ENCODE peak calls at places on chromosomes 1 and 21, in six cellular contexts. One of them, this sample, is unnamed.

GRCh38 chr1:182389619-182390047 is 2.0 kb downstream of the GLUL start:
- DNase-seq in lower leg skin: no peak
- DNase-seq in K562: no peak
- DNase-seq in cardiac muscle cell: no peak
- DNase-seq in fibroblast of lung: no peak
- DNase-seq in HepG2: peak
- DNase-seq in this sample: no peak

GRCh38 chr1:21084111-21084510 is 92.6 kb downstream of the EIF4G3 start:
- DNase-seq in HepG2: no peak
- DNase-seq in fibroblast of lung: no peak
- DNase-seq in lower leg skin: no peak
- DNase-seq in K562: no peak
- DNase-seq in cardiac muscle cell: no peak
- DNase-seq in this sample: no peak

GRCh38 chr21:35565204-35565611 is 495.1 kb downstream of the SETD4 start:
- DNase-seq in K562: no peak
- DNase-seq in cardiac muscle cell: no peak
- DNase-seq in fibroblast of lung: peak
- DNase-seq in HepG2: no peak
- DNase-seq in lower leg skin: peak
- DNase-seq in this sample: no peak

GRCh38 chr1:14842891-14843290 is 244.4 kb downstream of the KAZN start:
- DNase-seq in fibroblast of lung: peak
- DNase-seq in cardiac muscle cell: no peak
- DNase-seq in lower leg skin: no peak
- DNase-seq in HepG2: no peak
- DNase-seq in K562: no peak
- DNase-seq in this sample: no peak

GRCh38 chr1:112743174-112744018 is 28.3 kb upstream of the PPM1J start:
- DNase-seq in K562: no peak
- DNase-seq in cardiac muscle cell: no peak
- DNase-seq in fibroblast of lung: peak
- DNase-seq in lower leg skin: no peak
- DNase-seq in HepG2: no peak
- DNase-seq in this sample: no peak

GRCh38 chr21:38293113-38293512 is 36.3 kb downstream of the KCNJ15 start:
- DNase-seq in fibroblast of lung: no peak
- DNase-seq in lower leg skin: no peak
- DNase-seq in HepG2: no peak
- DNase-seq in cardiac muscle cell: no peak
- DNase-seq in K562: no peak
- DNase-seq in this sample: no peak

GRCh38 chr1:31155216-31155806 is 84.4 kb downstream of the NKAIN1 start:
- DNase-seq in cardiac muscle cell: peak
- DNase-seq in fibroblast of lung: peak
- DNase-seq in lower leg skin: peak
- DNase-seq in K562: peak
- DNase-seq in HepG2: peak
- DNase-seq in this sample: no peak

GRCh38 chr1:31651766-31652165 is 7.1 kb upstream of the PEF1 start:
- DNase-seq in fibroblast of lung: no peak
- DNase-seq in cardiac muscle cell: no peak
- DNase-seq in HepG2: no peak
- DNase-seq in K562: no peak
- DNase-seq in lower leg skin: no peak
- DNase-seq in this sample: no peak

GRCh38 chr1:153752561-153753195 is 22.5 kb upstream of the SLC27A3 start:
- DNase-seq in fibroblast of lung: peak
- DNase-seq in lower leg skin: peak
- DNase-seq in K562: no peak
- DNase-seq in HepG2: no peak
- DNase-seq in cardiac muscle cell: no peak
- DNase-seq in this sample: no peak

GRCh38 chr1:212684511-212685090 is 15.0 kb downstream of the BATF3 start:
- DNase-seq in cardiac muscle cell: no peak
- DNase-seq in K562: no peak
- DNase-seq in fibroblast of lung: no peak
- DNase-seq in lower leg skin: no peak
- DNase-seq in HepG2: no peak
- DNase-seq in this sample: no peak

GRCh38 chr1:42157667-42158066 is 4.5 kb downstream of the GUCA2B start:
- DNase-seq in K562: no peak
- DNase-seq in lower leg skin: no peak
- DNase-seq in cardiac muscle cell: no peak
- DNase-seq in HepG2: peak
- DNase-seq in fibroblast of lung: no peak
- DNase-seq in this sample: no peak

GRCh38 chr21:32494946-32495703 is 82.6 kb downstream of the EVA1C start:
- DNase-seq in lower leg skin: no peak
- DNase-seq in fibroblast of lung: peak
- DNase-seq in K562: no peak
- DNase-seq in cardiac muscle cell: no peak
- DNase-seq in HepG2: no peak
- DNase-seq in this sample: no peak

GRCh38 chr1:18719786-18720436 is 89.3 kb downstream of the PAX7 start:
- DNase-seq in HepG2: no peak
- DNase-seq in K562: no peak
- DNase-seq in fibroblast of lung: no peak
- DNase-seq in lower leg skin: no peak
- DNase-seq in cardiac muscle cell: no peak
- DNase-seq in this sample: no peak

GRCh38 chr1:204885790-204886189 is 15.1 kb downstream of the NFASC start:
- DNase-seq in K562: no peak
- DNase-seq in fibroblast of lung: peak
- DNase-seq in lower leg skin: no peak
- DNase-seq in HepG2: no peak
- DNase-seq in cardiac muscle cell: no peak
- DNase-seq in this sample: no peak

GRCh38 chr1:9653783-9654517 is 2.4 kb downstream of the PIK3CD start:
- DNase-seq in K562: no peak
- DNase-seq in fibroblast of lung: no peak
- DNase-seq in lower leg skin: no peak
- DNase-seq in cardiac muscle cell: no peak
- DNase-seq in HepG2: no peak
- DNase-seq in this sample: no peak

GRCh38 chr1:232620356-232620841 is 9.5 kb downstream of the SIPA1L2 start:
- DNase-seq in HepG2: no peak
- DNase-seq in cardiac muscle cell: peak
- DNase-seq in fibroblast of lung: peak
- DNase-seq in lower leg skin: peak
- DNase-seq in K562: no peak
- DNase-seq in this sample: no peak

GRCh38 chr1:181189691-181190361 is 101.3 kb downstream of the IER5 start:
- DNase-seq in K562: peak
- DNase-seq in lower leg skin: peak
- DNase-seq in HepG2: peak
- DNase-seq in fibroblast of lung: peak
- DNase-seq in cardiac muscle cell: peak
- DNase-seq in this sample: no peak

GRCh38 chr1:208166340-208167138 is 77.6 kb downstream of the PLXNA2 start:
- DNase-seq in lower leg skin: no peak
- DNase-seq in HepG2: peak
- DNase-seq in cardiac muscle cell: no peak
- DNase-seq in K562: no peak
- DNase-seq in fibroblast of lung: no peak
- DNase-seq in this sample: no peak

GRCh38 chr1:53899206-53899628 is 5.2 kb downstream of the DIO1 start:
- DNase-seq in cardiac muscle cell: no peak
- DNase-seq in lower leg skin: no peak
- DNase-seq in HepG2: peak
- DNase-seq in K562: no peak
- DNase-seq in fibroblast of lung: peak
- DNase-seq in this sample: no peak

GRCh38 chr1:110607663-110608230 is 1.6 kb upstream of the KCNA2 start:
- DNase-seq in HepG2: no peak
- DNase-seq in fibroblast of lung: no peak
- DNase-seq in K562: no peak
- DNase-seq in cardiac muscle cell: no peak
- DNase-seq in lower leg skin: no peak
- DNase-seq in this sample: no peak

GRCh38 chr1:81242103-81242502 is 558.6 kb upstream of the ADGRL2 start:
- DNase-seq in fibroblast of lung: no peak
- DNase-seq in K562: no peak
- DNase-seq in cardiac muscle cell: no peak
- DNase-seq in HepG2: no peak
- DNase-seq in lower leg skin: no peak
- DNase-seq in this sample: no peak

GRCh38 chr1:30420519-30421050 is 302.8 kb downstream of the MATN1 start:
- DNase-seq in HepG2: no peak
- DNase-seq in K562: no peak
- DNase-seq in lower leg skin: no peak
- DNase-seq in fibroblast of lung: no peak
- DNase-seq in cardiac muscle cell: no peak
- DNase-seq in this sample: no peak

GRCh38 chr1:83530506-83530905 is 468.4 kb downstream of the TTLL7 start:
- DNase-seq in lower leg skin: no peak
- DNase-seq in fibroblast of lung: no peak
- DNase-seq in HepG2: no peak
- DNase-seq in K562: no peak
- DNase-seq in cardiac muscle cell: no peak
- DNase-seq in this sample: no peak

GRCh38 chr1:31645274-31645568 is 545 bp upstream of the PEF1 start:
- DNase-seq in lower leg skin: no peak
- DNase-seq in cardiac muscle cell: no peak
- DNase-seq in HepG2: no peak
- DNase-seq in K562: peak
- DNase-seq in fibroblast of lung: no peak
- DNase-seq in this sample: no peak

GRCh38 chr1:198681247-198681646 is 42.4 kb downstream of the PTPRC start:
- DNase-seq in lower leg skin: no peak
- DNase-seq in K562: no peak
- DNase-seq in HepG2: no peak
- DNase-seq in cardiac muscle cell: no peak
- DNase-seq in fibroblast of lung: peak
- DNase-seq in this sample: no peak

GRCh38 chr1:173714759-173715537 is at the start of gene KLHL20:
- DNase-seq in HepG2: peak
- DNase-seq in fibroblast of lung: peak
- DNase-seq in lower leg skin: peak
- DNase-seq in K562: peak
- DNase-seq in cardiac muscle cell: peak
- DNase-seq in this sample: peak

GRCh38 chr1:44072204-44072603 is 40.9 kb upstream of the SLC6A9 start:
- DNase-seq in fibroblast of lung: peak
- DNase-seq in lower leg skin: no peak
- DNase-seq in K562: no peak
- DNase-seq in cardiac muscle cell: no peak
- DNase-seq in HepG2: no peak
- DNase-seq in this sample: no peak

GRCh38 chr1:84164156-84164555 is 20.1 kb downstream of the PRKACB start:
- DNase-seq in HepG2: no peak
- DNase-seq in fibroblast of lung: no peak
- DNase-seq in cardiac muscle cell: no peak
- DNase-seq in K562: no peak
- DNase-seq in lower leg skin: no peak
- DNase-seq in this sample: no peak

GRCh38 chr1:113325039-113325438 is 65.3 kb upstream of the MAGI3 start:
- DNase-seq in fibroblast of lung: peak
- DNase-seq in HepG2: peak
- DNase-seq in K562: no peak
- DNase-seq in cardiac muscle cell: no peak
- DNase-seq in lower leg skin: no peak
- DNase-seq in this sample: no peak

GRCh38 chr1:43573066-43573799 is 42.5 kb downstream of the PTPRF start:
- DNase-seq in fibroblast of lung: no peak
- DNase-seq in HepG2: no peak
- DNase-seq in lower leg skin: no peak
- DNase-seq in K562: no peak
- DNase-seq in cardiac muscle cell: no peak
- DNase-seq in this sample: no peak

GRCh38 chr21:43600642-43601397 is 58.5 kb downstream of the HSF2BP start:
- DNase-seq in lower leg skin: no peak
- DNase-seq in K562: no peak
- DNase-seq in cardiac muscle cell: no peak
- DNase-seq in fibroblast of lung: peak
- DNase-seq in HepG2: no peak
- DNase-seq in this sample: no peak
- H3K4me3 ChIP-seq in lower leg skin: no peak
- H3K4me3 ChIP-seq in K562: no peak
- H3K4me3 ChIP-seq in cardiac muscle cell: no peak
- H3K4me3 ChIP-seq in fibroblast of lung: no peak
- H3K4me3 ChIP-seq in HepG2: no peak
- H3K4me3 ChIP-seq in this sample: no peak

DNA sequence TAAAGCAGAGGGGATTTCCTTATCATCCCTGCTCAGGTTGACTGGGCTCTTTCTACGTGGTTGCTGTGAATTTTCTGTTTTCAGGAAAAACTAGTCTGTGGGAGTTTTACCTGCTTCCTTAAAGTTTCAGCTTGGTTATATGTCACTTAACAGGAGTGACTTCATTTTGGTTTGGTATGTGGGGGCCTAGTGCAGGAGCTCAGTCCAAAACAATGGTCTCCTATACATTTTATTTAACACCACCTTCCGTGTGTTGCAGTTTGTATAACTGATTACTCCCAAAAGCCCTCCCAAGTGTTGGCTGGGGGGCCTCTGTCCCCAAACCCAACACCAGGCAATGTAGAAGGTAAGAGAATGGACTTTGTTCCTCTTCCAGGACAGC is 5.3 kb downstream of the IL23R start:
- DNase-seq in K562: no peak
- DNase-seq in lower leg skin: no peak
- DNase-seq in fibroblast of lung: no peak
- DNase-seq in cardiac muscle cell: no peak
- DNase-seq in HepG2: no peak
- DNase-seq in this sample: no peak
- TF ChIP-seq CTCF in K562: no peak
- TF ChIP-seq CTCF in lower leg skin: no peak
- TF ChIP-seq CTCF in fibroblast of lung: no peak
- TF ChIP-seq CTCF in cardiac muscle cell: no peak
- TF ChIP-seq CTCF in HepG2: no peak
- TF ChIP-seq CTCF in this sample: no peak

DNA sequence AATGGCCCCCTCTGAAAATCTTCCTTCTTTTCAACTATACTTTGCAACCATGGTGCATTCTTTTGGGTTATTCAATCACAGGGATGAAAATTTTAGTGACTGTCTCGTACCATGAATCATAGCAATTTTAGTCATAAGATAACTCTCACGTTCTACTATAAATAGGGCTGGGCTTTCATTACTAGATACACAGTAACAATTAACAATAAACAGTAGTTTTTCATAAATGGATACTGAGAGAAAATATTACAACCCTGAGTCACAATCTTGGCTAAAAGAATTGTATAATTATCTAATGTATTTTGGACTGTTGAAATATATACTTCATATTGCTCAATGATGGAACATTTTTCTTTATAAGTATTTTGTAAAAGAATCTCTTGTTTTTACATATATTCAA is 96.1 kb downstream of the TEX35 start:
- DNase-seq in lower leg skin: no peak
- DNase-seq in HepG2: no peak
- DNase-seq in K562: no peak
- DNase-seq in fibroblast of lung: peak
- DNase-seq in cardiac muscle cell: no peak
- DNase-seq in this sample: no peak
- H3K4me3 ChIP-seq in lower leg skin: no peak
- H3K4me3 ChIP-seq in HepG2: no peak
- H3K4me3 ChIP-seq in K562: no peak
- H3K4me3 ChIP-seq in fibroblast of lung: no peak
- H3K4me3 ChIP-seq in cardiac muscle cell: no peak
- H3K4me3 ChIP-seq in this sample: no peak

GRCh38 chr21:26404288-26404687 is 168.8 kb downstream of the CYYR1 start:
- DNase-seq in HepG2: no peak
- DNase-seq in cardiac muscle cell: no peak
- DNase-seq in fibroblast of lung: no peak
- DNase-seq in lower leg skin: no peak
- DNase-seq in K562: no peak
- DNase-seq in this sample: no peak
- TF ChIP-seq CTCF in HepG2: no peak
- TF ChIP-seq CTCF in cardiac muscle cell: no peak
- TF ChIP-seq CTCF in fibroblast of lung: no peak
- TF ChIP-seq CTCF in lower leg skin: no peak
- TF ChIP-seq CTCF in K562: no peak
- TF ChIP-seq CTCF in this sample: no peak

This sample was measured in GM12864.